ENCODE peak calls at places on chromosomes 13 and 19, in six cellular contexts. One of them, this sample, is unnamed.

GRCh38 chr13:42123600-42123999 is 75.2 kb downstream of the DGKH start:
- DNase-seq in occipital lobe: no peak
- DNase-seq in fibroblast of lung: no peak
- DNase-seq in CD4-positive, CD25-positive, alpha-beta regulatory T cell: no peak
- DNase-seq in Right ventricle myocardium superior: no peak
- DNase-seq in fibroblast of mammary gland: no peak
- DNase-seq in this sample: no peak

GRCh38 chr19:55046975-55047622 is 9.0 kb upstream of the GP6 start:
- DNase-seq in occipital lobe: no peak
- DNase-seq in fibroblast of lung: no peak
- DNase-seq in CD4-positive, CD25-positive, alpha-beta regulatory T cell: no peak
- DNase-seq in Right ventricle myocardium superior: no peak
- DNase-seq in fibroblast of mammary gland: no peak
- DNase-seq in this sample: no peak

GRCh38 chr13:77331421-77331820 is 4.5 kb upstream of the MYCBP2 start:
- DNase-seq in occipital lobe: no peak
- DNase-seq in fibroblast of lung: no peak
- DNase-seq in CD4-positive, CD25-positive, alpha-beta regulatory T cell: no peak
- DNase-seq in Right ventricle myocardium superior: no peak
- DNase-seq in fibroblast of mammary gland: no peak
- DNase-seq in this sample: no peak

GRCh38 chr13:20412761-20413355 is 112.8 kb downstream of the CRYL1 start:
- DNase-seq in occipital lobe: no peak
- DNase-seq in fibroblast of lung: peak; percentile 47
- DNase-seq in CD4-positive, CD25-positive, alpha-beta regulatory T cell: no peak
- DNase-seq in Right ventricle myocardium superior: no peak
- DNase-seq in fibroblast of mammary gland: no peak
- DNase-seq in this sample: peak; percentile 71

GRCh38 chr13:94427313-94427712 is 52.2 kb downstream of the DCT start:
- DNase-seq in occipital lobe: no peak
- DNase-seq in fibroblast of lung: no peak
- DNase-seq in CD4-positive, CD25-positive, alpha-beta regulatory T cell: no peak
- DNase-seq in Right ventricle myocardium superior: no peak
- DNase-seq in fibroblast of mammary gland: no peak
- DNase-seq in this sample: no peak

GRCh38 chr13:59890064-59890463 is 273.7 kb downstream of the DIAPH3 start:
- DNase-seq in occipital lobe: no peak
- DNase-seq in fibroblast of lung: no peak
- DNase-seq in CD4-positive, CD25-positive, alpha-beta regulatory T cell: no peak
- DNase-seq in Right ventricle myocardium superior: no peak
- DNase-seq in fibroblast of mammary gland: peak; percentile 11
- DNase-seq in this sample: peak; percentile 19

GRCh38 chr19:54937926-54938325 is 9.4 kb downstream of the NLRP7 start:
- DNase-seq in occipital lobe: no peak
- DNase-seq in fibroblast of lung: no peak
- DNase-seq in CD4-positive, CD25-positive, alpha-beta regulatory T cell: no peak
- DNase-seq in Right ventricle myocardium superior: no peak
- DNase-seq in fibroblast of mammary gland: no peak
- DNase-seq in this sample: no peak

GRCh38 chr13:77034883-77035282 is 7.9 kb upstream of the FBXL3 start:
- DNase-seq in occipital lobe: no peak
- DNase-seq in fibroblast of lung: peak; percentile 58
- DNase-seq in CD4-positive, CD25-positive, alpha-beta regulatory T cell: no peak
- DNase-seq in Right ventricle myocardium superior: no peak
- DNase-seq in fibroblast of mammary gland: peak; percentile 94
- DNase-seq in this sample: peak; percentile 79

GRCh38 chr13:92461831-92462230 is 764.8 kb upstream of the GPC6 start:
- DNase-seq in occipital lobe: no peak
- DNase-seq in fibroblast of lung: no peak
- DNase-seq in CD4-positive, CD25-positive, alpha-beta regulatory T cell: no peak
- DNase-seq in Right ventricle myocardium superior: no peak
- DNase-seq in fibroblast of mammary gland: no peak
- DNase-seq in this sample: no peak

GRCh38 chr13:112624602-112625430 is 36.9 kb upstream of the TUBGCP3 start:
- DNase-seq in occipital lobe: no peak
- DNase-seq in fibroblast of lung: no peak
- DNase-seq in CD4-positive, CD25-positive, alpha-beta regulatory T cell: no peak
- DNase-seq in Right ventricle myocardium superior: no peak
- DNase-seq in fibroblast of mammary gland: no peak
- DNase-seq in this sample: no peak

GRCh38 chr13:113507564-113508210 is 17.2 kb upstream of the DCUN1D2 start:
- DNase-seq in occipital lobe: no peak
- DNase-seq in fibroblast of lung: no peak
- DNase-seq in CD4-positive, CD25-positive, alpha-beta regulatory T cell: no peak
- DNase-seq in Right ventricle myocardium superior: no peak
- DNase-seq in fibroblast of mammary gland: no peak
- DNase-seq in this sample: no peak

GRCh38 chr13:51125495-51126226 is 14.6 kb upstream of the C13orf42 start:
- DNase-seq in occipital lobe: peak; percentile 4
- DNase-seq in fibroblast of lung: peak; percentile 50
- DNase-seq in CD4-positive, CD25-positive, alpha-beta regulatory T cell: peak; percentile 19
- DNase-seq in Right ventricle myocardium superior: peak; percentile 53
- DNase-seq in fibroblast of mammary gland: peak; percentile 62
- DNase-seq in this sample: peak; percentile 54

GRCh38 chr13:101579291-101579802 is 126.9 kb downstream of the ITGBL1 start:
- DNase-seq in occipital lobe: no peak
- DNase-seq in fibroblast of lung: peak; percentile 60
- DNase-seq in CD4-positive, CD25-positive, alpha-beta regulatory T cell: no peak
- DNase-seq in Right ventricle myocardium superior: no peak
- DNase-seq in fibroblast of mammary gland: peak; percentile 43
- DNase-seq in this sample: peak; percentile 60

GRCh38 chr13:63944896-63945295 is 2529.2 kb upstream of the PCDH20 start:
- DNase-seq in occipital lobe: no peak
- DNase-seq in fibroblast of lung: peak; percentile 0
- DNase-seq in CD4-positive, CD25-positive, alpha-beta regulatory T cell: no peak
- DNase-seq in Right ventricle myocardium superior: no peak
- DNase-seq in fibroblast of mammary gland: no peak
- DNase-seq in this sample: no peak

GRCh38 chr13:113670541-113670940 is 3.5 kb downstream of the GRK1 start:
- DNase-seq in occipital lobe: no peak
- DNase-seq in fibroblast of lung: no peak
- DNase-seq in CD4-positive, CD25-positive, alpha-beta regulatory T cell: no peak
- DNase-seq in Right ventricle myocardium superior: peak; percentile 15
- DNase-seq in fibroblast of mammary gland: no peak
- DNase-seq in this sample: no peak

GRCh38 chr19:38993271-38993670 is 17.7 kb upstream of the FBXO17 start:
- DNase-seq in occipital lobe: no peak
- DNase-seq in fibroblast of lung: peak; percentile 82
- DNase-seq in CD4-positive, CD25-positive, alpha-beta regulatory T cell: no peak
- DNase-seq in Right ventricle myocardium superior: no peak
- DNase-seq in fibroblast of mammary gland: peak; percentile 71
- DNase-seq in this sample: peak; percentile 74

GRCh38 chr13:77836423-77836822 is 82.2 kb downstream of the EDNRB start:
- DNase-seq in occipital lobe: no peak
- DNase-seq in fibroblast of lung: no peak
- DNase-seq in CD4-positive, CD25-positive, alpha-beta regulatory T cell: no peak
- DNase-seq in Right ventricle myocardium superior: no peak
- DNase-seq in fibroblast of mammary gland: peak; percentile 27
- DNase-seq in this sample: peak; percentile 44

GRCh38 chr13:94139393-94139995 is 340.0 kb downstream of the DCT start:
- DNase-seq in occipital lobe: no peak
- DNase-seq in fibroblast of lung: peak; percentile 49
- DNase-seq in CD4-positive, CD25-positive, alpha-beta regulatory T cell: no peak
- DNase-seq in Right ventricle myocardium superior: no peak
- DNase-seq in fibroblast of mammary gland: no peak
- DNase-seq in this sample: peak; percentile 65

GRCh38 chr19:16180611-16181010 is 4.6 kb upstream of the FAM32A start:
- DNase-seq in occipital lobe: no peak
- DNase-seq in fibroblast of lung: peak; percentile 84
- DNase-seq in CD4-positive, CD25-positive, alpha-beta regulatory T cell: no peak
- DNase-seq in Right ventricle myocardium superior: no peak
- DNase-seq in fibroblast of mammary gland: peak; percentile 77
- DNase-seq in this sample: peak; percentile 86

GRCh38 chr19:44912854-44913253 is 1.6 kb upstream of the APOC1 start:
- DNase-seq in occipital lobe: peak; percentile 66
- DNase-seq in fibroblast of lung: no peak
- DNase-seq in CD4-positive, CD25-positive, alpha-beta regulatory T cell: no peak
- DNase-seq in Right ventricle myocardium superior: peak; percentile 64
- DNase-seq in fibroblast of mammary gland: no peak
- DNase-seq in this sample: no peak

GRCh38 chr19:49567722-49568454 is 12.5 kb downstream of the NOSIP start:
- DNase-seq in occipital lobe: no peak
- DNase-seq in fibroblast of lung: no peak
- DNase-seq in CD4-positive, CD25-positive, alpha-beta regulatory T cell: peak; percentile 85
- DNase-seq in Right ventricle myocardium superior: no peak
- DNase-seq in fibroblast of mammary gland: peak; percentile 58
- DNase-seq in this sample: no peak

GRCh38 chr13:50410921-50411712 is 395.9 kb downstream of the KCNRG start:
- DNase-seq in occipital lobe: no peak
- DNase-seq in fibroblast of lung: peak; percentile 93
- DNase-seq in CD4-positive, CD25-positive, alpha-beta regulatory T cell: no peak
- DNase-seq in Right ventricle myocardium superior: no peak
- DNase-seq in fibroblast of mammary gland: peak; percentile 85
- DNase-seq in this sample: peak; percentile 86

GRCh38 chr13:98839826-98840769 is 87.6 kb upstream of the SLC15A1 start:
- DNase-seq in occipital lobe: peak; percentile 38
- DNase-seq in fibroblast of lung: peak; percentile 70
- DNase-seq in CD4-positive, CD25-positive, alpha-beta regulatory T cell: peak; percentile 13
- DNase-seq in Right ventricle myocardium superior: peak; percentile 72
- DNase-seq in fibroblast of mammary gland: peak; percentile 58
- DNase-seq in this sample: peak; percentile 47

GRCh38 chr13:113184568-113185440 is 23.7 kb downstream of the PCID2 start:
- DNase-seq in occipital lobe: no peak
- DNase-seq in fibroblast of lung: no peak
- DNase-seq in CD4-positive, CD25-positive, alpha-beta regulatory T cell: no peak
- DNase-seq in Right ventricle myocardium superior: no peak
- DNase-seq in fibroblast of mammary gland: no peak
- DNase-seq in this sample: no peak

GRCh38 chr19:33674575-33675367 is 53.0 kb downstream of the CHST8 start:
- DNase-seq in occipital lobe: no peak
- DNase-seq in fibroblast of lung: no peak
- DNase-seq in CD4-positive, CD25-positive, alpha-beta regulatory T cell: no peak
- DNase-seq in Right ventricle myocardium superior: no peak
- DNase-seq in fibroblast of mammary gland: no peak
- DNase-seq in this sample: no peak

GRCh38 chr13:24288870-24289269 is 20.5 kb upstream of the C1QTNF9 start:
- DNase-seq in occipital lobe: no peak
- DNase-seq in fibroblast of lung: no peak
- DNase-seq in CD4-positive, CD25-positive, alpha-beta regulatory T cell: no peak
- DNase-seq in Right ventricle myocardium superior: no peak
- DNase-seq in fibroblast of mammary gland: peak; percentile 61
- DNase-seq in this sample: peak; percentile 47

GRCh38 chr19:35436477-35437141 is 11.4 kb upstream of the FFAR2 start:
- DNase-seq in occipital lobe: no peak
- DNase-seq in fibroblast of lung: peak; percentile 7
- DNase-seq in CD4-positive, CD25-positive, alpha-beta regulatory T cell: no peak
- DNase-seq in Right ventricle myocardium superior: no peak
- DNase-seq in fibroblast of mammary gland: peak; percentile 48
- DNase-seq in this sample: no peak

GRCh38 chr19:17687857-17688784 is at the start of gene UNC13A:
- DNase-seq in occipital lobe: peak; percentile 60
- DNase-seq in fibroblast of lung: peak; percentile 20
- DNase-seq in CD4-positive, CD25-positive, alpha-beta regulatory T cell: peak; percentile 41
- DNase-seq in Right ventricle myocardium superior: peak; percentile 63
- DNase-seq in fibroblast of mammary gland: peak; percentile 20
- DNase-seq in this sample: peak; percentile 29

GRCh38 chr13:40680659-40681323 is 14.3 kb upstream of the FOXO1 start:
- DNase-seq in occipital lobe: no peak
- DNase-seq in fibroblast of lung: no peak
- DNase-seq in CD4-positive, CD25-positive, alpha-beta regulatory T cell: no peak
- DNase-seq in Right ventricle myocardium superior: no peak
- DNase-seq in fibroblast of mammary gland: no peak
- DNase-seq in this sample: no peak

GRCh38 chr13:45162194-45162593 is 38.7 kb downstream of the KCTD4 start:
- DNase-seq in occipital lobe: no peak
- DNase-seq in fibroblast of lung: peak; percentile 44
- DNase-seq in CD4-positive, CD25-positive, alpha-beta regulatory T cell: no peak
- DNase-seq in Right ventricle myocardium superior: no peak
- DNase-seq in fibroblast of mammary gland: peak; percentile 50
- DNase-seq in this sample: peak; percentile 44

GRCh38 chr19:13024958-13025653 is 29.8 kb downstream of the NFIX start:
- DNase-seq in occipital lobe: no peak
- DNase-seq in fibroblast of lung: peak; percentile 52
- DNase-seq in CD4-positive, CD25-positive, alpha-beta regulatory T cell: no peak
- DNase-seq in Right ventricle myocardium superior: no peak
- DNase-seq in fibroblast of mammary gland: no peak
- DNase-seq in this sample: no peak

GRCh38 chr19:44741841-44742352 is 6.6 kb upstream of the BCL3 start:
- DNase-seq in occipital lobe: peak; percentile 82
- DNase-seq in fibroblast of lung: peak; percentile 100
- DNase-seq in CD4-positive, CD25-positive, alpha-beta regulatory T cell: no peak
- DNase-seq in Right ventricle myocardium superior: peak; percentile 98
- DNase-seq in fibroblast of mammary gland: peak; percentile 100
- DNase-seq in this sample: peak; percentile 100

GRCh38 chr13:87941244-87941643 is 270.1 kb downstream of the SLITRK5 start:
- DNase-seq in occipital lobe: no peak
- DNase-seq in fibroblast of lung: peak; percentile 0
- DNase-seq in CD4-positive, CD25-positive, alpha-beta regulatory T cell: no peak
- DNase-seq in Right ventricle myocardium superior: no peak
- DNase-seq in fibroblast of mammary gland: no peak
- DNase-seq in this sample: no peak

GRCh38 chr13:62556973-62557372 is 1141.3 kb upstream of the PCDH20 start:
- DNase-seq in occipital lobe: no peak
- DNase-seq in fibroblast of lung: no peak
- DNase-seq in CD4-positive, CD25-positive, alpha-beta regulatory T cell: no peak
- DNase-seq in Right ventricle myocardium superior: no peak
- DNase-seq in fibroblast of mammary gland: no peak
- DNase-seq in this sample: peak; percentile 8

This sample was measured in IMR-90.